ENCODE peak calls at places on chromosomes 1 and 21, in five cellular contexts. C is heart left ventricle, B is PC-9, S is breast epithelium, X is adrenal gland. N is an unnamed sample.
A peak's percentile ranks its signal among the peaks of the same experiment; 100 is the strongest.

GRCh38 chr1:114152211-114153050 is 1.2 kb downstream of the SYT6 start:
- DNase-seq in S (no peak), B (peak; percentile 6), X (peak; percentile 52), C (no peak), N (peak; percentile 9)

GRCh38 chr1:160759740-160760139 is 20.7 kb downstream of the SLAMF7 start:
- DNase-seq in S (no peak), C (no peak), X (no peak), B (no peak), N (no peak)

GRCh38 chr21:26842300-26842699 is 2.9 kb downstream of the ADAMTS1 start:
- DNase-seq in B (no peak), X (no peak), S (no peak), C (no peak), N (no peak)

GRCh38 chr1:2311184-2312032 is 79.9 kb downstream of the MORN1 start:
- DNase-seq in B (peak; percentile 32), S (peak; percentile 70), C (no peak), X (peak; percentile 49), N (no peak)

GRCh38 chr1:195278644-195279043 is 1329.6 kb downstream of the KCNT2 start:
- DNase-seq in C (no peak), X (no peak), B (no peak), S (no peak), N (no peak)

GRCh38 chr1:175377394-175377793 is 184.8 kb upstream of the KIAA0040 start:
- DNase-seq in X (no peak), C (no peak), S (no peak), B (no peak), N (no peak)

GRCh38 chr1:61515096-61515495 is 209.8 kb downstream of the TM2D1 start:
- DNase-seq in C (no peak), X (no peak), B (no peak), S (no peak), N (no peak)

GRCh38 chr1:238961790-238962189 is 424.6 kb upstream of the CHRM3 start:
- DNase-seq in S (no peak), X (no peak), C (no peak), B (no peak), N (no peak)

GRCh38 chr1:184199797-184200170 is 148.3 kb downstream of the TSEN15 start:
- DNase-seq in C (no peak), X (no peak), B (no peak), S (no peak), N (no peak)

GRCh38 chr1:152525080-152525641 is 10.9 kb downstream of the CRCT1 start:
- DNase-seq in C (no peak), X (no peak), B (no peak), S (no peak), N (no peak)

GRCh38 chr1:59477286-59477685 is 180.4 kb downstream of the FGGY start:
- DNase-seq in C (no peak), S (no peak), X (peak; percentile 81), B (peak; percentile 25), N (peak; percentile 71)

GRCh38 chr1:53346814-53347176 is 18.9 kb upstream of the LRP8 start:
- DNase-seq in S (peak; percentile 28), B (no peak), C (no peak), X (no peak), N (no peak)

GRCh38 chr1:153768316-153769126 is 6.7 kb upstream of the SLC27A3 start:
- DNase-seq in B (no peak), C (no peak), X (no peak), S (no peak), N (no peak)

GRCh38 chr1:155085504-155086181 is 7.0 kb downstream of the EFNA3 start:
- DNase-seq in C (peak; percentile 73), S (peak; percentile 84), B (peak; percentile 69), X (peak; percentile 76), N (no peak)

GRCh38 chr1:197685785-197686184 is 89.5 kb downstream of the DENND1B start:
- DNase-seq in X (no peak), C (no peak), B (no peak), S (no peak), N (no peak)

GRCh38 chr1:54396280-54396903 is 9.8 kb downstream of the SSBP3 start:
- DNase-seq in X (no peak), S (no peak), B (no peak), C (peak; percentile 37), N (no peak)

GRCh38 chr1:162206749-162207635 is 137.5 kb downstream of the NOS1AP start:
- DNase-seq in B (no peak), C (no peak), S (no peak), X (no peak), N (no peak)

GRCh38 chr1:22031214-22031962 is 21.1 kb upstream of the CDC42 start:
- DNase-seq in S (peak; percentile 74), C (no peak), X (no peak), B (no peak), N (no peak)

GRCh38 chr1:15765495-15766194 is 7.0 kb downstream of the FBLIM1 start:
- DNase-seq in B (no peak), S (no peak), C (no peak), X (no peak), N (no peak)

GRCh38 chr1:36109041-36109679 is 15.9 kb downstream of the COL8A2 start:
- DNase-seq in B (peak; percentile 77), S (no peak), C (no peak), X (no peak), N (peak; percentile 53)

GRCh38 chr1:1926886-1927660 is 8.0 kb upstream of the TMEM52 start:
- DNase-seq in S (no peak), C (no peak), X (no peak), B (no peak), N (no peak)

GRCh38 chr1:85447000-85447943 is 17.7 kb downstream of the DDAH1 start:
- DNase-seq in X (no peak), B (no peak), C (no peak), S (no peak), N (peak; percentile 36)

GRCh38 chr1:228014235-228014930 is 7.6 kb downstream of the WNT3A start:
- DNase-seq in S (peak; percentile 50), C (peak; percentile 66), X (peak; percentile 13), B (no peak), N (no peak)

GRCh38 chr1:233459968-233460367 is 132.4 kb downstream of the MAP3K21 start:
- DNase-seq in X (no peak), B (no peak), S (no peak), C (no peak), N (no peak)

GRCh38 chr1:192709544-192709943 is 73.6 kb downstream of the RGS13 start:
- DNase-seq in C (no peak), S (no peak), X (peak; percentile 42), B (no peak), N (no peak)

GRCh38 chr1:96688737-96689136 is 32.8 kb upstream of the PTBP2 start:
- DNase-seq in B (no peak), X (no peak), S (no peak), C (no peak), N (no peak)

GRCh38 chr1:15916417-15916816 is 59.5 kb downstream of the ZBTB17 start:
- DNase-seq in S (no peak), C (no peak), B (no peak), X (no peak), N (no peak)

DNA sequence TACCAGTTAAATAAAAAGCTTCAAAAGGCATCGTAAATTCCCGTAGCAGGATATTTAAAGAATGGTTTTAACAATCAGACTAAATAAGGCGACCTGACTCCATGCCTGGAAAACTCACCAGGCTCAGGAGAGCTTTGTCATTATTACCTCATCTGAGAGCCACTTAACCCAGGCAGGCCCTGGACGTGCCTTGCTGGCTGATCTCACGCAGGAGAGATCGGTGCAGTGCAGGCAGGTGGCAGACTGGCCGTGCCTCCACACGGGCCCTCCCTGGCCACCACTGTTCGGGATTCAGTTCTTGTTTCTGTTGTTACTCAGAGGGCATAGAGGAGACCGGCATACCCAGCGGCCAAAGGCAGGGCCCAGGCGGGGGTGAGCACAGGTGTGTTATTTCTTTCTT is 6.4 kb downstream of the MT1HL1 start:
- DNase-seq in S (no peak), B (no peak), X (no peak), C (peak; percentile 72), N (no peak)
- H3K4me3 ChIP-seq in S (no peak overlapping the region), B (no peak overlapping the region), X (no peak overlapping the region), C (peak overlapping the region; percentile 43), N (no peak overlapping the region)

DNA sequence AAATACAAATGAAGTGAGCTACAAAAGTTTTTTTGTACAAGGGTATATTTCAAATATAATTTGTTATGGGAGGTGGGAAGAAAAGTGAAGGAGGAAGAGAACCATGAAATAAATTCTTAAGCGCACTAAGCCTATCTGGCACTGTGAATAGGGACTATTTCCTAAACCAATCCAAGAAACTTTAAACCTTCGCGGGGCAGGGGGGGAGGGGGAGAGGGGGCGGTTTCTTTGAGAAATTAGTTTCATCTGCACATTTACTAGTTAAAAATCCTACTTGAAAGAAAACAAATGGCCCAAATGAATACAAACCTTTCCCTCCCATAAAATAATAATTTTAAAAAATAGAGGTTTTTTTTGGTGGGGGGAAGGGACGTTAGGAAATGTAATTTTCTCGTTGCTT is 364 bp downstream of the GOLPH3L start:
- DNase-seq in S (no peak), B (no peak), X (no peak), C (no peak), N (no peak)
- H3K4me3 ChIP-seq in S (peak overlapping the region; percentile 53), B (peak overlapping the region; percentile 83), X (peak overlapping the region; percentile 86), C (peak overlapping the region; percentile 78), N (peak overlapping the region; percentile 81)

GRCh38 chr1:219185486-219186117 is 11.9 kb downstream of the LYPLAL1 start:
- DNase-seq in C (no peak), B (no peak), X (no peak), S (no peak), N (no peak)
- H3K4me3 ChIP-seq in C (no peak overlapping the region), B (no peak overlapping the region), X (no peak overlapping the region), S (no peak overlapping the region), N (no peak overlapping the region)

GRCh38 chr1:168728452-168729404 is at the start of gene DPT:
- DNase-seq in X (no peak), C (no peak), S (no peak), B (no peak), N (no peak)

GRCh38 chr1:168726719-168727118 is 2.3 kb downstream of the DPT start:
- DNase-seq in S (no peak), X (no peak), B (no peak), C (no peak), N (no peak)

GRCh38 chr1:168726311-168726710 is 2.7 kb downstream of the DPT start:
- DNase-seq in C (no peak), X (no peak), B (no peak), S (no peak), N (no peak)

GRCh38 chr1:168731244-168731643 is 2.2 kb upstream of the DPT start:
- DNase-seq in X (no peak), B (no peak), S (no peak), C (no peak), N (no peak)

DNA sequence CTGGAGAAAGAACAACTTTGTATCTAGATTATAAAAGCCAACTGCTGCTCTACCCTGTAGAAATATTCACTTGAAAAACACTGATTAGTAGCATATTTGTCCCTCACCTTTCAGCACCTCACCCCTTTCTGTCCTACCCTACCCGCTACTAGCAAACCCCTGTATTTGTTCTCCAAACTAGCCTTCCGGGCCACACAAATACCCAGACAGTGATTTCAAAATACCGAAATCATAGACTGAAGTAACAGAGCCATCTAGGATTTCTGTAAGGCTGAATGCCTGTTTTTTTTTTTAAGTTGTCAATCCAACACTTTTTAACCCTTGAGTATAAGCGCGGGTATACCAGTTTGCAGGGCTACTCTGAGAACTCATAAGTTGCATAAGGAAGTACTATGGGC is 398 bp upstream of the DPT start:
- DNase-seq in S (no peak), C (no peak), B (no peak), X (no peak), N (no peak)
- H3K4me3 ChIP-seq in S (no peak overlapping the region), C (peak overlapping the region; percentile 62), B (no peak overlapping the region), X (no peak overlapping the region), N (no peak overlapping the region)